ENCODE peak calls at places on chromosome 6, in six cellular contexts. S, N, O, R, D and A are unnamed samples. For H3K4me1 and H3K27me3, the result is how much of the 10 kb centered on the place peaks cover.

GRCh38 chr6:156948807-156949206 is 171.6 kb downstream of the ARID1B start:
- DNase-seq in S (no peak), N (no peak), O (no peak), R (peak), D (no peak), A (no peak)

GRCh38 chr6:112408522-112408921 is 61.4 kb downstream of the RFPL4B start:
- DNase-seq in S (no peak), N (no peak), O (no peak), R (no peak), D (no peak), A (no peak)

GRCh38 chr6:148577687-148578488 is 168.9 kb upstream of the UST start:
- DNase-seq in S (peak), N (peak), O (peak), R (peak), D (peak), A (no peak)

GRCh38 chr6:130178692-130179091 is 44.1 kb downstream of the SAMD3 start:
- DNase-seq in S (no peak), N (no peak), O (no peak), R (peak), D (no peak), A (no peak)

GRCh38 chr6:2770171-2770570 is 5.0 kb downstream of the WRNIP1 start:
- DNase-seq in S (peak), N (no peak), O (no peak), R (no peak), D (no peak), A (no peak)

GRCh38 chr6:15423286-15423957 is 177.6 kb downstream of the JARID2 start:
- DNase-seq in S (no peak), N (no peak), O (no peak), R (no peak), D (no peak), A (no peak)

GRCh38 chr6:37614059-37614940 is 83.4 kb downstream of the MDGA1 start:
- DNase-seq in S (no peak), N (no peak), O (no peak), R (no peak), D (no peak), A (no peak)

GRCh38 chr6:168055696-168056489 is 23.1 kb downstream of the FRMD1 start:
- DNase-seq in S (no peak), N (no peak), O (no peak), R (no peak), D (no peak), A (no peak)

GRCh38 chr6:156651438-156651837 is 125.7 kb upstream of the ARID1B start:
- DNase-seq in S (no peak), N (no peak), O (no peak), R (no peak), D (no peak), A (no peak)

GRCh38 chr6:41607736-41608135 is 30.5 kb upstream of the MDFI start:
- DNase-seq in S (no peak), N (no peak), O (no peak), R (no peak), D (no peak), A (no peak)

GRCh38 chr6:68777956-68778355 is 142.9 kb downstream of the ADGRB3 start:
- DNase-seq in S (no peak), N (no peak), O (no peak), R (peak), D (peak), A (no peak)

GRCh38 chr6:67736816-67737215 is 898.3 kb upstream of the ADGRB3 start:
- DNase-seq in S (no peak), N (no peak), O (no peak), R (no peak), D (no peak), A (no peak)

GRCh38 chr6:151068761-151069312 is 170.9 kb upstream of the AKAP12 start:
- DNase-seq in S (no peak), N (no peak), O (no peak), R (peak), D (no peak), A (no peak)

GRCh38 chr6:89411269-89412070 is 603 bp downstream of the RRAGD start:
- DNase-seq in S (peak), N (peak), O (peak), R (no peak), D (peak), A (no peak)

GRCh38 chr6:89411019-89411268 is 1.1 kb downstream of the RRAGD start:
- DNase-seq in S (no peak), N (peak), O (no peak), R (no peak), D (peak), A (no peak)

GRCh38 chr6:89413006-89413400 is 930 bp upstream of the RRAGD start:
- DNase-seq in S (no peak), N (peak), O (no peak), R (no peak), D (no peak), A (no peak)

GRCh38 chr6:89414215-89414614 is 2.1 kb upstream of the RRAGD start:
- DNase-seq in S (no peak), N (no peak), O (no peak), R (no peak), D (no peak), A (no peak)

DNA sequence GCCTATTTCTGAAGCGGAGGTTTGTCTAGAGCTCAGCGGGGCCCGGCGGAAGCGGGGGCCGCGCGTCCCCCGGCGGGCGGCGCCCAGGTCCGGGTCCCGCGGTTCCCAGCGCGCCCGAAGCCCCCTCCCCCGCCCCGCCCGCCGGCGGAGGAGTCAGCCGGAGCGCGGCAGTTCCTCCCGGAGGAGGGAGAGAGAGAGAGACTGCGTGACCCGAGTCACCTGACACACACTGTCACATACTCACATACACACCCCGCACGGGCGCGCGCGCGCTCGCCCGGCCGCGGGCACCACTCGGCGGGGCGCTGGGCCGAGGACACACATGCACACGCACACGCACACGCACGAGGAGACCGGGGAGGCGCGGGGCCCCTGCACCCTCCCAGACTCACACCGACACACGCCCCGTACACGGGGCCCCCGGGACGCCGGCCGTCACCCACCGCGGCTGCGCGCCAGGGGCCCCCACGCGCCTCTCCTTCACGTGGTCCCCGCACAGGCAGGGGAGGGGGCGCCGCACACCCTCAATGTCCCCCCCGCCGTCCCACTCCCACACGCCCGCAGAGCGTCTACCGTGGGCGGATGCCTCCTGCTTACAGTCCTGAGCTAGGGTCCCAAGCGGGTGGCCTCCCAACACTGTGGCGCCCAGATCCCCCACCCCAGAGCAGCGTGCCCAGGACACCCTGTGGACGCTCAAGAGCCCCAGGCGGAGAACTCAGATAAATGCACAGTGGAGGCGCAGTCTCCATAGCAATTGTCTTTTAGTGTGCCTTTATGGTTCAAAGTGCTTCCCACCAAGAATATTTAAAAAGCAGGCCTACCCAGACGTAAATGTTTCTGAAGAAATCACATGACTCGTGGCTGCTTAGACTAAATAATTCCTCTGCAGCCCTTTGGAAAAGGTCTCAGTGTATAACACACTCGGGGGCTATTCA is at the start of gene RRAGD:
- DNase-seq in S (peak), N (peak), O (peak), R (no peak), D (peak), A (no peak)
- TF ChIP-seq CTCF in S (no peak), N (no peak), O (no peak), R (no peak), D (no peak), A (no peak)

GRCh38 chr6:170074907-170075306 is 216.0 kb downstream of the DLL1 start:
- DNase-seq in S (no peak), N (no peak), O (peak), R (no peak), D (no peak), A (no peak)
- H3K4me1 ChIP-seq in S (under half), N (under half), O (under half), R (under half), D (under half), A (under half)

DNA sequence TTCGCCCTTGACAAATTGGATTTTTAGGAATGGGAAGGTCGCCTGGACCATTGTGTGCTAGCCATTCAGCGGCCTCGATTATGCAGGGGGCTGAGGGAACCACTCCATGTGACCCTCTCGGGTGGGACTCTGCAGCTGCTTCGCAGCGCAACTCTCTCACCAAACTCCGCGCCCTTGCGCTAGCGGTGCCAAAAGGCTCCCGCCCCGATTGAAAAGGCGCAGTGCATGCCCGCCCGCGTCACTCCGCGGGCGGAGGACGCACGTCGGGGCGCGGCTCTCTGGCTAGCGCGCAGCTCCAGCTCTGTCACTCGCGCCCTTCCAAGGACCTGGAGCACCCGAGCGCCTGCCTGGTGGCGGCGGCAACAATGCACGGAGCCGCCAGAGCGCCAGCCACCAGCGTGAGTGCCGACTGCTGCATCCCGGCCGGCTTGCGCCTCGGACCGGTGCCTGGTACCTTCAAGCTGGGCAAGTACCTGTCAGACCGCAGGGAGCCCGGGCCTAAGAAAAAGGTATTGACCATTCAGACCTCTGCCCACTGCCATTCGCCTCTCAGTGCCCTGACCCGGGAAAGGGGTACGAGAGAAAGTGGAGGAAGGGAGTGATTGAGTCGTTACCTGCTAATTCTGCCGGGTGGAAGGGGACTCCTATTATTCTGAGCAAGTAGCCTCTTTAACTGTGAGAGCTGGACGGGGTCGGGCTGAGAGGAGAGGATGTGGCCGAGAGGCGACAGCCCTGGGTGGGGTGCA is at the start of gene PRDM13:
- DNase-seq in S (no peak), N (no peak), O (peak), R (no peak), D (peak), A (no peak)
- H3K27me3 ChIP-seq in S (half or more), N (half or more), O (half or more), R (half or more), D (half or more), A (half or more)

GRCh38 chr6:13101409-13101808 is 226.9 kb downstream of the TBC1D7 start:
- DNase-seq in S (no peak), N (no peak), O (no peak), R (no peak), D (no peak), A (no peak)

GRCh38 chr6:13098006-13098405 is 230.3 kb downstream of the TBC1D7 start:
- DNase-seq in S (no peak), N (no peak), O (no peak), R (no peak), D (no peak), A (no peak)

GRCh38 chr6:13101985-13102384 is 226.4 kb downstream of the TBC1D7 start:
- DNase-seq in S (no peak), N (peak), O (no peak), R (no peak), D (no peak), A (no peak)

GRCh38 chr6:13098808-13099570 is 229.3 kb downstream of the TBC1D7 start:
- DNase-seq in S (no peak), N (no peak), O (no peak), R (no peak), D (no peak), A (no peak)

DNA sequence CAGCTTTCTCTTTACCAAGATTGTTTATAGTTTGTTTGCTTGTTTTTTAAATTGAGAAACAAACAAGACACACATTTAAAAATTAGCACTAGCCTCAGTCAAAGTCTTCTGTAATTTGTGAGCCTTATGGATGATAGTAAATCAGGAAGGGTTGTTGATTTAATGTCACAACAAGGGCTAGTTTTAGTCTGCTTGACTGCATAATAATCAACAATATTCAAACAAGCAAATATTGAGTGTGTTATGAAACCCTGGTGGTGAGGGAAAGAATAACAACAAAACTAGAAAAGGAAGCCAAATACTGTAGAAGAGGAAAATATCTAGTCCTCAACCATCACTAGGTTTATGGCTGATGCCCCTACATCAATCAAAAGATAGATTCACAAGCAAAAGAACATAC is 228.6 kb downstream of the TBC1D7 start:
- DNase-seq in S (no peak), N (no peak), O (no peak), R (no peak), D (no peak), A (no peak)
- TF ChIP-seq CTCF in S (no peak), N (peak), O (peak), R (no peak), D (peak), A (no peak)

DNA sequence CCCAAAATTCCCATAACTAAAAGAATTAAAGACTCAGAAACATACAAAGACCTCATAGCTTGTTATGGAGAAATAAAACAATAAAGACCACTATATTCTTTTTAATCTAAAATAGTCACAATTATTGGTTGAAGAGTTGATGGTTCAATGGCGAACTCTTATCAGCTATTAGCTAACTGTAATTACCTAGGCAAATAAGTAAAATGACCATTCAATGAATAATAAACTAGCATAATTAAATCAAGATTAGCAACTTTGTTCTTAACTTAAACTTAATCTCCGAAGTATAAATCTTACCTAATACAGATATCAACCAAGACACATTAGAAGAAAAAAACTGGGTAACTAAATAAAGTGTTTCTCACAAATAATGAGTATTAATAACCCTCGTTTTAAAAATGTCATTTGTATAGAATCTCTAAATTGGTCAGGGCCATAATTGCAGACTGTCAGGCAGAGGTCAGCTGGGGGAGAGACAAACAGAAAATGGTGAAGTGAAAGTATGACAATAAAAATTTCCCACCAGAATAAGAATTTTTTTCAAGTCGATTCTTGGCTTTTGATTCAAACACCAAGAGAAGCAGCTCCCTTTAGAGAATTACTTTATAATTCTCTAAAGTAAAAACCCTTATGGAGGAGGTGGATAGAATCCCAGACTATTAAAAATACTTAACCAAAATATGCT is 1.7 kb downstream of the FKBP5 start:
- DNase-seq in S (no peak), N (no peak), O (no peak), R (no peak), D (no peak), A (no peak)
- H3K4me1 ChIP-seq in S (under half), N (under half), O (under half), R (under half), D (under half), A (under half)

GRCh38 chr6:165793287-165793825 is 130.3 kb upstream of the PDE10A start:
- DNase-seq in S (no peak), N (no peak), O (no peak), R (no peak), D (no peak), A (no peak)
- H3K27me3 ChIP-seq in S (under half), N (under half), O (under half), R (under half), D (half or more), A (under half)

GRCh38 chr6:155004576-155005345 is 9.6 kb downstream of the TIAM2 start:
- DNase-seq in S (no peak), N (no peak), O (no peak), R (no peak), D (no peak), A (no peak)
- TF ChIP-seq CTCF in S (no peak), N (no peak), O (no peak), R (no peak), D (no peak), A (no peak)

GRCh38 chr6:6376845-6377244 is 56.4 kb upstream of the F13A1 start:
- DNase-seq in S (no peak), N (no peak), O (no peak), R (no peak), D (no peak), A (no peak)

GRCh38 chr6:6384520-6384919 is 64.1 kb upstream of the F13A1 start:
- DNase-seq in S (no peak), N (no peak), O (peak), R (no peak), D (no peak), A (no peak)

DNA sequence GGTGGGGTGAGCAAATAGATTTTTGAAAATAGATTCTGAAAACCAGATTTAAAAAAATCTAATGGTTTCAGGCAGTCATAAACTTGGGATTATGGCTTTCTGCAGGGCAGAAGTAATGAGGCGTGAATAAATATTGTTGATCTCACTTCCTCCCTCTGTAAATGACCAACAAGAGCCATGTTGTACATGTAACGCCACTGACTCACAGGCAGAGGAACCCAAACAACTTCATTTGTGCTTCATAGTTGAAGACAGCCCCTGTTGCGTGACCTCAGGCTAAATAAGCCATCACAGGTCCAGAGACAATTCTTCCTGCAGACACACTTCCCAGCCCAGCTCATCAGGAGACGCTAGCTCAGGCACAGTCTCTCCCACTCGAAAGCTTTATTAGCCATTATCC is 59.1 kb upstream of the F13A1 start:
- DNase-seq in S (no peak), N (peak), O (no peak), R (no peak), D (peak), A (no peak)
- H3K4me1 ChIP-seq in S (under half), N (under half), O (under half), R (under half), D (under half), A (under half)

GRCh38 chr6:1312444-1313363 is 806 bp downstream of the FOXQ1 start:
- DNase-seq in S (peak), N (peak), O (peak), R (no peak), D (peak), A (no peak)

GRCh38 chr6:1311400-1312192 is at the start of gene FOXQ1:
- DNase-seq in S (peak), N (peak), O (peak), R (peak), D (peak), A (no peak)

GRCh38 chr6:1310628-1311399 is 1.1 kb upstream of the FOXQ1 start:
- DNase-seq in S (peak), N (peak), O (peak), R (no peak), D (no peak), A (no peak)

GRCh38 chr6:1313364-1313754 is 1.5 kb downstream of the FOXQ1 start:
- DNase-seq in S (no peak), N (no peak), O (no peak), R (no peak), D (no peak), A (no peak)

DNA sequence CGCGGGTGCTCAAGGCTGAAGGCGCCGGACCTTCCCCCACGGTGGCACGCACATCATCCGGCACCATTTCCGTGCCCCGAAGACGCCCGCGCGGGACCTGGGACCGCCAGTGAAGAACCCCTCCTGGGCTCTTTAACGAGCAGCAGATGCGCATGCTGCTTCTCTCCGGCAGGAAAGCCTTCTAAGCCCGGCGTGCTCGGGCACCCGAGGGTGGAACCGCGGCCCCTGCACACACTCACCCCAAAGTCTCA is 220 bp downstream of the FOXQ1 start:
- DNase-seq in S (no peak), N (no peak), O (no peak), R (no peak), D (no peak), A (no peak)
- H3K27me3 ChIP-seq in S (under half), N (under half), O (half or more), R (half or more), D (half or more), A (under half)

DNA sequence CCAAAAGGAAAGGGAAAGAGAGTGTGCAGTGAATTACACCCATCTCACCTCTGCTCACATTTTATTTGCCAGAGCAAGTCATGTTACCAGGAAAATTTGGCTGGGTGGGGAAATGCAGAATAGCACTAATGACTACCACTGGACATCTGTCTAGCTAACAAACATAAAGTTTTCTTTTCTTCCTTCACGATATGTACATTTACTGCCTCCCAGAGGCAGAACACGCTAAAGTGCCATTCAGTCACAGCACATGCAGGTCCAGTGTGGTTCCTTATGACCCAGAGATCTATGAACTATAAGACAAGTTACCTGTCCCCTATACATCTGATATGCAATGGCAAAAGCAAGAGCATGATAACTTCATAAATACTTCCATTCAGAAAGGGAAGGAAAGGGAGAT is 194.1 kb downstream of the OGFRL1 start:
- DNase-seq in S (no peak), N (no peak), O (no peak), R (no peak), D (peak), A (no peak)
- TF ChIP-seq CTCF in S (no peak), N (no peak), O (no peak), R (peak), D (peak), A (no peak)